ENCODE peak calls at places on chromosome 9, in eight cellular contexts. T is ELR, M is iris pigment epithelial cell, F is PC-3, Z is cerebellum, P is activated T-cell treated with anti-CD3 and anti-CD28 coated beads for 4 hours, B is HFFc6, R is nucleus accumbens. X is an unnamed sample.

GRCh38 chr9:128096614-128097013 is 28.6 kb downstream of the SLC25A25 start:
- DNase-seq in T (no peak), M (no peak), F (no peak), Z (no peak), P (no peak), B (no peak), R (no peak), X (no peak)

GRCh38 chr9:87276851-87277251 is 220.8 kb upstream of the DAPK1 start:
- DNase-seq in T (peak), M (peak), F (no peak), Z (no peak), P (no peak), B (peak), R (no peak), X (no peak)

GRCh38 chr9:101229606-101230005 is 155.2 kb downstream of the BAAT start:
- DNase-seq in T (no peak), M (no peak), F (no peak), Z (no peak), P (no peak), B (no peak), R (no peak), X (no peak)

GRCh38 chr9:90044710-90045151 is 439.9 kb downstream of the GADD45G start:
- DNase-seq in T (peak), M (no peak), F (peak), Z (peak), P (no peak), B (no peak), R (no peak), X (no peak)

GRCh38 chr9:93183663-93184438 is at the start of gene WNK2:
- DNase-seq in T (no peak), M (no peak), F (peak), Z (peak), P (peak), B (no peak), R (no peak), X (peak)

GRCh38 chr9:101326501-101326900 is 58.3 kb downstream of the BAAT start:
- DNase-seq in T (no peak), M (no peak), F (no peak), Z (no peak), P (no peak), B (no peak), R (no peak), X (no peak)

GRCh38 chr9:131657890-131658752 is 81.8 kb downstream of the RAPGEF1 start:
- DNase-seq in T (peak), M (peak), F (peak), Z (no peak), P (no peak), B (peak), R (no peak), X (peak)

GRCh38 chr9:95092321-95093072 is 225.0 kb downstream of the FANCC start:
- DNase-seq in T (peak), M (peak), F (peak), Z (no peak), P (no peak), B (peak), R (no peak), X (peak)

GRCh38 chr9:83706703-83707517 is 848 bp downstream of the UBQLN1 start:
- DNase-seq in T (peak), M (peak), F (no peak), Z (no peak), P (peak), B (no peak), R (no peak), X (peak)

GRCh38 chr9:85344901-85345300 is 396.9 kb downstream of the AGTPBP1 start:
- DNase-seq in T (no peak), M (no peak), F (no peak), Z (no peak), P (no peak), B (no peak), R (no peak), X (no peak)

GRCh38 chr9:27154923-27155322 is 45.9 kb downstream of the TEK start:
- DNase-seq in T (peak), M (peak), F (peak), Z (no peak), P (no peak), B (peak), R (no peak), X (peak)

GRCh38 chr9:6581266-6581665 is 64.3 kb downstream of the GLDC start:
- DNase-seq in T (no peak), M (no peak), F (no peak), Z (no peak), P (no peak), B (no peak), R (no peak), X (no peak)

GRCh38 chr9:123073441-123073840 is 40.0 kb downstream of the GPR21 start:
- DNase-seq in T (no peak), M (no peak), F (no peak), Z (no peak), P (no peak), B (no peak), R (no peak), X (no peak)

GRCh38 chr9:20297646-20298084 is 324.6 kb downstream of the MLLT3 start:
- DNase-seq in T (peak), M (peak), F (no peak), Z (no peak), P (no peak), B (peak), R (no peak), X (peak)

GRCh38 chr9:131868766-131869165 is 128.9 kb upstream of the RAPGEF1 start:
- DNase-seq in T (no peak), M (no peak), F (no peak), Z (peak), P (no peak), B (no peak), R (no peak), X (no peak)

X was measured in AG08396.